ENCODE peak calls at places on chromosome 22, in seven cellular contexts. H is AG10803, I is HFFc6, T is GM20000, E is H9, R is PC-3, L is suprapubic skin. Q is an unnamed sample.

GRCh38 chr22:37930270-37930951 is 23.0 kb downstream of the C22orf23 start:
- DNase-seq in H (peak; percentile 37), I (peak; percentile 14), T (peak; percentile 67), E (peak; percentile 56), R (peak; percentile 31), L (no peak), Q (no peak)

GRCh38 chr22:43167001-43167589 is 15.7 kb downstream of the TSPO start:
- DNase-seq in H (no peak), I (no peak), T (no peak), E (no peak), R (no peak), L (no peak), Q (no peak)

GRCh38 chr22:42691440-42691839 is 29.2 kb downstream of the A4GALT start:
- DNase-seq in H (no peak), I (no peak), T (no peak), E (no peak), R (no peak), L (no peak), Q (no peak)

GRCh38 chr22:48840112-48840949 is 987.3 kb downstream of the BRD1 start:
- DNase-seq in H (no peak), I (no peak), T (no peak), E (no peak), R (no peak), L (no peak), Q (no peak)

GRCh38 chr22:27331526-27332281 is 469.9 kb downstream of the MN1 start:
- DNase-seq in H (peak; percentile 77), I (no peak), T (no peak), E (peak; percentile 63), R (peak; percentile 4), L (no peak), Q (peak; percentile 13)

GRCh38 chr22:37231406-37232139 is 12.5 kb downstream of the RAC2 start:
- DNase-seq in H (no peak), I (no peak), T (no peak), E (no peak), R (no peak), L (no peak), Q (no peak)

GRCh38 chr22:36453855-36454378 is 27.5 kb downstream of the TXN2 start:
- DNase-seq in H (no peak), I (no peak), T (no peak), E (no peak), R (no peak), L (no peak), Q (no peak)

GRCh38 chr22:44994399-44995281 is 15.2 kb downstream of the PHF21B start:
- DNase-seq in H (no peak), I (no peak), T (no peak), E (no peak), R (no peak), L (no peak), Q (no peak)

GRCh38 chr22:38935023-38935422 is 22.4 kb upstream of the APOBEC3A start:
- DNase-seq in H (no peak), I (no peak), T (no peak), E (no peak), R (peak; percentile 76), L (peak; percentile 85), Q (no peak)

GRCh38 chr22:36577019-36577418 is 48.1 kb upstream of the EIF3D start:
- DNase-seq in H (peak; percentile 97), I (peak; percentile 94), T (no peak), E (no peak), R (peak; percentile 90), L (no peak), Q (no peak)

GRCh38 chr22:37996515-37997246 is 12.3 kb upstream of the SOX10 start:
- DNase-seq in H (no peak), I (no peak), T (no peak), E (no peak), R (no peak), L (no peak), Q (no peak)

GRCh38 chr22:35987487-35987886 is 41.1 kb downstream of the RBFOX2 start:
- DNase-seq in H (peak; percentile 66), I (no peak), T (no peak), E (no peak), R (no peak), L (no peak), Q (no peak)

GRCh38 chr22:19641983-19642451 is 72.3 kb upstream of the SEPTIN5 start:
- DNase-seq in H (no peak), I (no peak), T (no peak), E (no peak), R (no peak), L (no peak), Q (no peak)

GRCh38 chr22:19640306-19640705 is 74.0 kb upstream of the SEPTIN5 start:
- DNase-seq in H (no peak), I (no peak), T (no peak), E (no peak), R (no peak), L (no peak), Q (no peak)

GRCh38 chr22:19643448-19644313 is 70.6 kb upstream of the SEPTIN5 start:
- DNase-seq in H (no peak), I (no peak), T (no peak), E (peak; percentile 14), R (no peak), L (no peak), Q (no peak)

GRCh38 chr22:19639610-19640135 is 74.6 kb upstream of the SEPTIN5 start:
- DNase-seq in H (no peak), I (no peak), T (no peak), E (peak; percentile 26), R (no peak), L (no peak), Q (no peak)

DNA sequence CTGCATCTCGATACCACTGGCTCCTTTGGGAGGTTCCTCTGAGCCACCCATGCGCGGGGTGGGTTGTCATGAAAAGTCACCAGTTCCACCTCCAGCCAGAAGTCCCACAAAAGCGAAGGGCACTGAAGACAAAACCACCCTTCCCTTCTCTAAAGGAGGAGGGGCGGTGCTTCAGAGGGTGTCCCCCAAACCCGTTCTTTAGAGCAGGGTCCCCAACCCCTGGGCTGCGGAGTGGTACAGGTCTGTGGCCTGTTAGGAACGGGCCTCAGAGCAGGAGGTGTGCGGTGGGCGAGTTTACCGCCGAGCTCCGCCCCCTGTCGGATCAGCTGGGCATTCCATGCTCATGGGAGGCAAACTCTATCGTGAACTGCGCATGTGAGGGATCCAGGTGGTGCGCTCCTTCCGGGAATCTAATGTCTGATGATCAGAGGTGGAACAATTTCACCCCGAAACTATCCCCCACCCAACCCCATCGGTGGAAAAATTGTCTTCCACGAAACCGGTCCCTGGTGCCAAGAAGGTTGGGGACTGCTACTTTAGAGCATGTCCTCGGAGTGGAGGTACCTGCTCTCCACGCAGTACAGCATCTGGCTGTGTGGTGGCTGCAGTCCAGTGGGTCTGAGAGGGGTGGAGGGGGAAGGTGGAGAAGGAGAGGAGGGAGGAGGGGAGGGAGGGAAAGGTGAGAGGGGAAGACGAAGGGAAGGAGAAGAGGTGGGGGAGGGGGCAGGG is 72.9 kb upstream of the SEPTIN5 start:
- DNase-seq in H (no peak), I (no peak), T (no peak), E (peak; percentile 88), R (peak; percentile 2), L (no peak), Q (no peak)
- TF ChIP-seq CTCF in H (peak; percentile 43), I (peak; percentile 71), T (peak; percentile 6), E (peak; percentile 84), R (peak; percentile 38), L (peak; percentile 1), Q (no peak)

GRCh38 chr22:20116951-20117645 is at the start of gene TRMT2A:
- DNase-seq in H (peak; percentile 98), I (peak; percentile 97), T (peak; percentile 100), E (peak; percentile 98), R (peak; percentile 91), L (peak; percentile 99), Q (peak; percentile 96)
- TF ChIP-seq CTCF in H (no peak), I (no peak), T (peak; percentile 33), E (peak; percentile 34), R (peak; percentile 26), L (no peak), Q (peak; percentile 10)

GRCh38 chr22:23230348-23231068 is 50.2 kb downstream of the BCR start:
- DNase-seq in H (no peak), I (no peak), T (no peak), E (peak; percentile 73), R (no peak), L (no peak), Q (no peak)

GRCh38 chr22:23227380-23227779 is 47.1 kb downstream of the BCR start:
- DNase-seq in H (no peak), I (no peak), T (no peak), E (no peak), R (no peak), L (no peak), Q (no peak)

GRCh38 chr22:23228503-23228902 is 48.2 kb downstream of the BCR start:
- DNase-seq in H (no peak), I (no peak), T (no peak), E (no peak), R (no peak), L (no peak), Q (no peak)

GRCh38 chr22:23231471-23232093 is 51.3 kb downstream of the BCR start:
- DNase-seq in H (peak; percentile 36), I (no peak), T (no peak), E (no peak), R (no peak), L (no peak), Q (no peak)

GRCh38 chr22:23229646-23230045 is 49.3 kb downstream of the BCR start:
- DNase-seq in H (no peak), I (no peak), T (no peak), E (no peak), R (no peak), L (no peak), Q (no peak)
- TF ChIP-seq CTCF in H (no peak), I (no peak), T (no peak), E (no peak), R (no peak), L (no peak), Q (no peak)

GRCh38 chr22:33756508-33756949 is 163.7 kb downstream of the LARGE1 start:
- DNase-seq in H (no peak), I (no peak), T (no peak), E (peak; percentile 68), R (no peak), L (no peak), Q (no peak)
- TF ChIP-seq CTCF in H (peak; percentile 19), I (no peak), T (no peak), E (peak; percentile 62), R (no peak), L (no peak), Q (no peak)

DNA sequence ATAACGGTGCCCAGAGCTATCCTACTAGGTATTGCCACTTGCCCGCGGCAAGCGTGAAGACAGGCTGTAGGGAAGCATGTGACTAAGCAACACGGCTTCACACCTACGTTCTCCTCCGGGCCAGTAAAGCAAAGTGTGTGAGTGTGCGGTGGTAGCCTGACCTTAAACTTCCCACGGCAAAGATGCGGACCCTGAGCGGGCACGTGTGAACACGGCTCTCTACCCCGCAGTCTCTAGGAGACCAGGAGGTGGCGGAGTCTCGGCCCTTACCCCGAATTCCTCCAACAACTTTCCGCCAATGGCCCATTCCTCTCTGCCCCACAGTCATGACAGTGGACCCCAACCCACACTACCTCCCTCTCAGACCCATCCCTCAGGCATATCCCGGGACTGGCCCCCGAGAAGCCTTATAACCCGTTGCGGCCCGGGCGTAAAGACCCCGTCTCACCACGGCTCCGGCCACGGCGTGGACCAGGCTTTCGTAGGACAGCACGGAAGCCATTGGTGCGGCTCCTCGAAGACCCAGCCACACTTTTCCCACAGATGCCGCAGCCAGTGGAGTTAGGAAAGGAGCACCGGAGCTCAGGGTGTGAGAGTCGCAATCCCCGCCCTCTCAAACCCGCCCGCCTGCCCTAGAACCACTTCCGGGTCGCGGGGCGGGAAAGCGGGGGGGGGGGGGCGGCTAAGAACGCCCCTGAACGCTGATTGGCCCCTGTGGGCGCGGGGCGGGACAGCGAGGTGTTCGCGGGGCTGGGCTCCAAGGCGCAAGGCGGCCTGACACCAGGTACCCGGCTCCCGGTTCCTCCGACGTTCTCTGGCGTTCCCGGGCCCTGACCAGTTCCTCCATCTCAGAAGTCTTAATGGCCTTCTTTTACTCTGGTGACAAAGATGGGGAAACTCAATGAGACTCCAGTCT is at the start of gene SLC25A17:
- DNase-seq in H (peak; percentile 70), I (peak; percentile 69), T (peak; percentile 94), E (peak; percentile 95), R (peak; percentile 79), L (peak; percentile 93), Q (peak; percentile 43)
- TF ChIP-seq CTCF in H (peak; percentile 56), I (peak; percentile 57), T (peak; percentile 15), E (peak; percentile 41), R (peak; percentile 37), L (no peak), Q (peak; percentile 30)

Q was measured in thoracic aorta.